ENCODE peak calls at places on chromosome 7, in six cellular contexts. F, L, J, P, X and Z are unnamed samples.

GRCh38 chr7:29483219-29484104 is 80.2 kb upstream of the PRR15 start:
- DNase-seq in F (no peak), L (peak; percentile 67), J (no peak), P (no peak), X (no peak), Z (no peak)

GRCh38 chr7:137715546-137715945 is 131.2 kb downstream of the DGKI start:
- DNase-seq in F (no peak), L (no peak), J (no peak), P (no peak), X (peak; percentile 37), Z (no peak)

GRCh38 chr7:78635394-78635793 is 818.1 kb downstream of the MAGI2 start:
- DNase-seq in F (no peak), L (no peak), J (no peak), P (no peak), X (no peak), Z (no peak)

GRCh38 chr7:16985621-16986020 is 103.8 kb upstream of the AGR3 start:
- DNase-seq in F (peak; percentile 18), L (no peak), J (no peak), P (no peak), X (no peak), Z (no peak)

GRCh38 chr7:33062023-33062781 is at the start of gene NT5C3A:
- DNase-seq in F (peak; percentile 46), L (peak; percentile 50), J (peak; percentile 36), P (no peak), X (peak; percentile 39), Z (peak; percentile 44)

GRCh38 chr7:15326044-15326644 is 235.7 kb downstream of the AGMO start:
- DNase-seq in F (peak; percentile 10), L (peak; percentile 88), J (no peak), P (peak; percentile 31), X (peak; percentile 2), Z (peak; percentile 32)

GRCh38 chr7:101315336-101315735 is 6.3 kb downstream of the IFT22 start:
- DNase-seq in F (peak; percentile 1), L (peak; percentile 6), J (peak; percentile 72), P (no peak), X (peak; percentile 14), Z (no peak)

GRCh38 chr7:43441217-43441616 is 141.7 kb upstream of the STK17A start:
- DNase-seq in F (no peak), L (no peak), J (no peak), P (no peak), X (no peak), Z (no peak)

GRCh38 chr7:141477866-141478265 is 73.3 kb upstream of the AGK start:
- DNase-seq in F (no peak), L (no peak), J (no peak), P (no peak), X (peak; percentile 22), Z (no peak)

GRCh38 chr7:117610390-117610789 is 130.6 kb downstream of the CFTR start:
- DNase-seq in F (no peak), L (no peak), J (no peak), P (no peak), X (no peak), Z (no peak)

GRCh38 chr7:23654508-23654907 is 25.5 kb upstream of the FAM221A start:
- DNase-seq in F (no peak), L (no peak), J (peak; percentile 61), P (no peak), X (no peak), Z (no peak)

GRCh38 chr7:73999664-74000420 is 28.1 kb upstream of the ELN start:
- DNase-seq in F (no peak), L (no peak), J (no peak), P (no peak), X (peak; percentile 68), Z (no peak)

GRCh38 chr7:55093674-55094073 is 74.9 kb downstream of the EGFR start:
- DNase-seq in F (no peak), L (no peak), J (no peak), P (no peak), X (no peak), Z (no peak)

GRCh38 chr7:26910221-26910620 is 45.8 kb upstream of the SKAP2 start:
- DNase-seq in F (no peak), L (no peak), J (peak; percentile 13), P (peak; percentile 2), X (peak; percentile 8), Z (no peak)